ENCODE peak calls at places on chromosomes 1 and 21, in four cellular contexts. Q, N, M and R are unnamed samples.

GRCh38 chr1:26580116-26580515 is 50.6 kb downstream of the RPS6KA1 start:
- DNase-seq in Q (no peak), N (no peak), M (no peak), R (no peak)

GRCh38 chr1:15277370-15277769 is 30.3 kb downstream of the FHAD1 start:
- DNase-seq in Q (no peak), N (no peak), M (no peak), R (no peak)

GRCh38 chr1:25568090-25568833 is 24.9 kb downstream of the LDLRAP1 start:
- DNase-seq in Q (peak), N (peak), M (peak), R (peak)

GRCh38 chr1:58608297-58608696 is 31.2 kb upstream of the TACSTD2 start:
- DNase-seq in Q (no peak), N (no peak), M (no peak), R (no peak)

GRCh38 chr21:37684115-37684493 is 232.2 kb downstream of the KCNJ6 start:
- DNase-seq in Q (no peak), N (no peak), M (no peak), R (no peak)

GRCh38 chr1:162840256-162840839 is 20.6 kb downstream of the CCDC190 start:
- DNase-seq in Q (peak), N (no peak), M (no peak), R (no peak)

GRCh38 chr1:172938676-172939075 is 112.1 kb downstream of the TNFSF18 start:
- DNase-seq in Q (peak), N (peak), M (no peak), R (peak)

GRCh38 chr1:24022611-24023359 is 42.7 kb upstream of the SRSF10 start:
- DNase-seq in Q (peak), N (peak), M (no peak), R (peak)

GRCh38 chr1:145996433-145997155 is at the start of gene TXNIP:
- DNase-seq in Q (peak), N (peak), M (peak), R (peak)

GRCh38 chr1:65741993-65742392 is 50.7 kb upstream of the PDE4B start:
- DNase-seq in Q (no peak), N (no peak), M (no peak), R (no peak)

GRCh38 chr1:232805269-232806070 is at the start of gene MAP10:
- DNase-seq in Q (peak), N (peak), M (peak), R (peak)

GRCh38 chr1:160774886-160775719 is 20.9 kb upstream of the LY9 start:
- DNase-seq in Q (no peak), N (no peak), M (no peak), R (no peak)

GRCh38 chr1:160776178-160776577 is 19.8 kb upstream of the LY9 start:
- DNase-seq in Q (no peak), N (no peak), M (no peak), R (no peak)

GRCh38 chr1:160779662-160780397 is 16.1 kb upstream of the LY9 start:
- DNase-seq in Q (peak), N (no peak), M (no peak), R (no peak)

GRCh38 chr1:160778976-160779375 is 17.0 kb upstream of the LY9 start:
- DNase-seq in Q (no peak), N (no peak), M (no peak), R (no peak)

GRCh38 chr1:160777486-160778089 is 18.4 kb upstream of the LY9 start:
- DNase-seq in Q (peak), N (peak), M (no peak), R (peak)
- TF ChIP-seq CTCF in Q (peak), N (peak), M (no peak), R (no peak)

GRCh38 chr21:16570196-16570595 is 840.4 kb downstream of the USP25 start:
- DNase-seq in Q (no peak), N (no peak), M (no peak), R (peak)
- H3K4me3 ChIP-seq in Q (no peak), N (no peak), M (no peak), R (no peak)

DNA sequence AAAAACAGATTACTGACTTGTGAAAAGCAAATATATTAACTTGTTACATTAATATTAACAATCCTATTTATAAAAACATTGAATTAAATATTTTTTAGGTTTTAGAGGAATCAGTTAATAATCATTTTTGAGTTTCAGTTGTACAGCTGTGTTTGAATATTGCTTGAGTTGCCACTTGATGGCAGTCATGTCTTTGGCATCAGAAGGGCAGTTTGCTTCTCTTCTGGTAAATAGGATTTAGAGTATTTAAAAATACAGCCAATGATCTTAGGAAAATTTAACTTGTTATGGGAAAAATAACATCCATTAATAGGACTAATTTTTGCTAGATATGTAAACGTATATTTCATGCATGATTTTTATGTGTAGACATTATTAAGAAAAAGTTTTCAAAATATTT is 234.1 kb downstream of the NCAM2 start:
- DNase-seq in Q (peak), N (peak), M (no peak), R (peak)
- TF ChIP-seq CTCF in Q (peak), N (no peak), M (no peak), R (peak)

DNA sequence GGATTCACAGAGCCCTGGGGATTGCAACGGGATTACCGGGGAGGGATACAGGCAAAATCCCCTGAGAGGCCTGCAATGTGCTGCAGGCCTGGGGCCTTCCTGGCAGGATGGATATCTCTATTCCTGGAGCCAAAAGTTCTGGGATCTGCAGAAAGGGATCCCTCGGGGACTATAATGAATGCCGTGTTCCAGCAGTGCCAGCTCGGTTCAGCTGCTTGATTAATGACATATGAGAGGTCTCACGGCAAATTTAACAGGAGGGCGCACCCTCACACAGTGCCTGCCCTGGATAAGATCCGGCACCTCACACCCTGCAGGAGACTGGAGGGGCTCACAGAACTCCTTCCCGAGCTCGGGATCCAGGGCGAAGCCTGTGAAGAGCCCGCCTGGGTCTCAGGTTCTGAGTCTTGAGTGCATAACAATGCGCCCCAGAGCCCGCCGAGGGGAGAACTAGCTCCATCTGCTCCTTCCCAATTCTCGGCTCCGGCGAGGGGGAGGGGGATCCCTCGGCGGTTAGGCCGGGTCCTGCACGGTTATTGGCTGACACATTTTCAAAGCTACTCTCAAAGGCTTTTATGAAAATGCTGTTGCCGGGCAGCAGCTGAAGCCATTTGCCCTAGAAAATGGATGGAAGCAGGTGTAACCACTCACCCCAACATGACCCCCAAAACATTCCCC is 15.4 kb upstream of the RGS8 start:
- DNase-seq in Q (no peak), N (no peak), M (no peak), R (no peak)
- H3K4me3 ChIP-seq in Q (no peak), N (no peak), M (no peak), R (no peak)

GRCh38 chr1:70440642-70441391 is 29.7 kb downstream of the CTH start:
- DNase-seq in Q (no peak), N (no peak), M (no peak), R (no peak)

GRCh38 chr1:70438529-70438928 is 27.5 kb downstream of the CTH start:
- DNase-seq in Q (no peak), N (peak), M (no peak), R (no peak)

GRCh38 chr1:70441392-70442035 is 30.4 kb downstream of the CTH start:
- DNase-seq in Q (no peak), N (no peak), M (no peak), R (peak)

GRCh38 chr1:70434253-70434859 is 23.3 kb downstream of the CTH start:
- DNase-seq in Q (no peak), N (no peak), M (no peak), R (no peak)

DNA sequence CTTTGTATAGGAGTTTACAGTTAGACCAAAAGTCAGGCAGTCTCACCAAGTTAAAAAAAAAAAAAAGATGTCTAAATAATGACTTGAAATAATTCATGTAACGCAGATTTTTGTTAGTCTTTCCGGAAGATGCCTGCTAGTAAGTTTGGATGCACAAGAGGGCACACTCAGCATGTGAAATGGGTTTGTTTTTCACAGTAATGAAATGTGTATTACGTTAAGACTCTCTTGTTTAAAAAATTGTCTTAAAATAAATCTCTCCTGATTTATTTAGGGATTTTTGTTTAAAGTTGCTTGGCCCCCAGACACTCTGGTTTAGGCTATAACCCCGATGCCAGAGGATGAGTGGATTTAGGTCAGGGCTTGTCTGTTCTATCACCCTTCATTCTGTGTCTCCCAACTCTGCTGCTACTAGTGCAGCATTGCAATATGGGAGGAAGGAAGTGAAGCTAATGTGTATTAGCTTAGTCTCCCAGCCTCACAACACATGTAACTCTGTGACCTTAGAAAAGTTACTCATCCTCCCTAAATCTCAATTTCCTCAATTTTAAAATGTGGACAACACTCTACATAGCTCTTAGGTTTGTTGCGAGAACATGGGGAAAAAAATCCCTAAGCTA is 25.7 kb downstream of the CTH start:
- DNase-seq in Q (peak), N (no peak), M (no peak), R (peak)
- TF ChIP-seq CTCF in Q (peak), N (no peak), M (no peak), R (peak)